ENCODE peak calls at places on chromosomes 4 and X, in four cellular contexts. S, B, N and L are unnamed samples.

GRCh38 chrX:141701081-141701480 is 2.5 kb upstream of the SPANXD start:
- DNase-seq in S (no peak), B (no peak), N (no peak), L (no peak)

GRCh38 chr4:167918077-167918476 is 174.3 kb upstream of the ANXA10 start:
- DNase-seq in S (no peak), B (no peak), N (no peak), L (no peak)

GRCh38 chr4:47061435-47061834 is 30.1 kb downstream of the GABRB1 start:
- DNase-seq in S (no peak), B (no peak), N (no peak), L (no peak)

GRCh38 chrX:22575161-22575845 is 302.6 kb downstream of the CBLL2 start:
- DNase-seq in S (no peak), B (no peak), N (no peak), L (no peak)

GRCh38 chr4:48692897-48693296 is 87.2 kb downstream of the FRYL start:
- DNase-seq in S (no peak), B (no peak), N (no peak), L (no peak)

GRCh38 chrX:3522016-3522690 is 175.7 kb upstream of the MXRA5 start:
- DNase-seq in S (no peak), B (no peak), N (no peak), L (no peak)

GRCh38 chr4:94523033-94523590 is 71.4 kb downstream of the PDLIM5 start:
- DNase-seq in S (no peak), B (no peak), N (no peak), L (no peak)

GRCh38 chr4:154586296-154587033 is 4.1 kb downstream of the FGA start:
- DNase-seq in S (peak), B (no peak), N (no peak), L (no peak)

GRCh38 chrX:16488959-16489358 is 161.0 kb upstream of the S100G start:
- DNase-seq in S (no peak), B (no peak), N (no peak), L (no peak)

GRCh38 chr4:153651041-153651960 is 32.8 kb upstream of the TLR2 start:
- DNase-seq in S (peak), B (no peak), N (no peak), L (no peak)

GRCh38 chrX:74325130-74326059 is 21.4 kb downstream of the ZCCHC13 start:
- DNase-seq in S (no peak), B (no peak), N (no peak), L (peak)

GRCh38 chrX:74419861-74420193 is 1.5 kb upstream of the SLC16A2 start:
- DNase-seq in S (peak), B (no peak), N (no peak), L (no peak)

GRCh38 chrX:15298201-15298600 is 17.2 kb downstream of the ASB11 start:
- DNase-seq in S (no peak), B (no peak), N (no peak), L (no peak)

GRCh38 chr4:123984881-123985280 is 588.3 kb downstream of the SPRY1 start:
- DNase-seq in S (no peak), B (no peak), N (no peak), L (no peak)

GRCh38 chr4:74855879-74856278 is 61.6 kb upstream of the BTC start:
- DNase-seq in S (no peak), B (no peak), N (no peak), L (no peak)

GRCh38 chrX:67922950-67923349 is 379.1 kb downstream of the AR start:
- DNase-seq in S (no peak), B (no peak), N (no peak), L (no peak)

GRCh38 chr4:75042601-75043208 is 109.8 kb downstream of the PARM1 start:
- DNase-seq in S (peak), B (no peak), N (no peak), L (no peak)

GRCh38 chr4:98996056-98996941 is 778 bp downstream of the METAP1 start:
- DNase-seq in S (peak), B (no peak), N (no peak), L (peak)

GRCh38 chr4:4271912-4272311 is 18.0 kb downstream of the LYAR start:
- DNase-seq in S (peak), B (no peak), N (no peak), L (peak)

DNA sequence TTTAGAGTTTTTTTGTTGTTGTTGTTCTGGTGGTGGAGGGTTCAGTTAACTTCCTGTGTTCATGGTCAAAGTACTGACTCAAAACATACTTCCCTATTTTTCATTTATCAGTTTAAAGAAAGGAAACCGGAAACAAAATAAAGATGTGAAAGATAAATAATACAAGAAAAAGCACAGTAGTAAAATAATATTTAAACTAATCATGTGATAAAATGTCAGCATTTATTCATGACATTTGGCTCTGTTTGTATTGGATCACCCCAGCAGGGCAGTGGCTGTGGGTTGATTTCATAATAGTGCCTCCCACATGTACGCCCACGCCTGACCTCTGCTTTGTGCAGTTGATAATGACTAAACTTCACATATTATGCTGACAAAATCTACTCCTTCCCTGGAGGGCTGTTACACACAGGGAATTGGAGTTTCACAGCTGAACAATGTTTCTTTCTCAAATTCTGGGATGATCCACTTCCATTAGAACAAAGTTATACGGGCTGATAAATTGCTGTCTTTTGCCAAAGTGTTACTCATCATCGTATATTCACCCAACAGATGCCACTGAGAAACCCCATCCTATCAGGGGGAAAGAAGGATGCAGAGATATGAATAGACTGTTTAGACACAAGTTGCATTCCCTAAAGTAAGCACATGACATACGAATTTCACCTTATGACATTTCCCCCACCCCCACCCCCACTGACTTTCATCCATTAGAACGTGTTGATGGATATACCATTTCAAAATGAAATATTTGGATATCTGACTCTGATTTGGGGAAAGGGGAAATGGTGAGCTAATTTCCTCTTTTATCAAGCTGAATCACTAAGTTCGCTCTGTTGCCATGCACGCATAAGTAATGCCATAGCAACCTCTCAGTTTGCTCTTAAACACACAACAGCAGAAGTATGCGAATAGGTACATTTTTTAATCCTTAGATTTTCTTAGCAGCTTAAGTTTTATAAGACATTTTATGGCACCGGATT is 48.4 kb downstream of the AMELX start:
- DNase-seq in S (peak), B (no peak), N (peak), L (peak)
- TF ChIP-seq POLR2A in S (no peak), B (no peak), N (no peak), L (no peak)

GRCh38 chr4:186158021-186158859 is 33.1 kb upstream of the CYP4V2 start:
- DNase-seq in S (no peak), B (no peak), N (no peak), L (no peak)

GRCh38 chr4:186166852-186167512 is 24.4 kb upstream of the CYP4V2 start:
- DNase-seq in S (no peak), B (no peak), N (no peak), L (no peak)

GRCh38 chr4:186159613-186160012 is 31.8 kb upstream of the CYP4V2 start:
- DNase-seq in S (no peak), B (no peak), N (no peak), L (no peak)

GRCh38 chr4:186158966-186159365 is 32.4 kb upstream of the CYP4V2 start:
- DNase-seq in S (no peak), B (no peak), N (no peak), L (no peak)

GRCh38 chr4:186161138-186161537 is 30.2 kb upstream of the CYP4V2 start:
- DNase-seq in S (no peak), B (no peak), N (no peak), L (no peak)
- TF ChIP-seq POLR2A in S (no peak), B (no peak), N (no peak), L (no peak)

DNA sequence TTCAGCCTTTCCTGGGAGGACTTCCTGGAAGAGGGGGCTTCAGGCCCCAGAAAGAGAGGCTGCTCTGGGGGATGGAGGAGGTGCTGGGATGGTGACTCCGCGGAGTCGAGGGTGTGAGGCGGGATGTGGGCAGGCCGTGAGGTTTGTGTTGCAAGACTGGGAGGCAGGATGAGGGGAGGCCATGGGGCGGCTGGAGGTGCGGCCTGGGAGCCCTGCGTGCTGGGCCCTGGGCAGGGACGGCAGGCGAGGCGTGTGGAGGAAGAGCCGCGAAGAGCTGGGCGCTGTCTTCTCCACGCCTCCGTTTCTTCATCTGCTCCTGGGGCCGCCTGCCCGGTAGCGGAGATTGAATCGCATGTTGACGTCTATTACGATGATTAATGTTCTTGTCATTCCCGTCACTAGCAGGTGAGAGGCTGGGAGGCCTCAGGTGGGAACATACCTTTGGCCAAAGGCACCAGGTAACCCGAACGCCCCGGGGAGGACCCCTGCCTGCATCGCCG is 854 bp upstream of the FGFRL1 start:
- DNase-seq in S (peak), B (no peak), N (peak), L (peak)
- TF ChIP-seq POLR2A in S (no peak), B (no peak), N (no peak), L (no peak)

GRCh38 chrX:154544885-154545284 is 1.8 kb downstream of the G6PD start:
- DNase-seq in S (no peak), B (no peak), N (no peak), L (no peak)

GRCh38 chrX:154542723-154543424 is 3.8 kb downstream of the G6PD start:
- DNase-seq in S (no peak), B (no peak), N (no peak), L (no peak)

GRCh38 chrX:154540897-154541535 is 5.6 kb downstream of the G6PD start:
- DNase-seq in S (no peak), B (no peak), N (no peak), L (no peak)

GRCh38 chrX:154541589-154541895 is 5.1 kb downstream of the G6PD start:
- DNase-seq in S (no peak), B (no peak), N (no peak), L (no peak)

GRCh38 chrX:154541896-154542722 is 4.5 kb downstream of the G6PD start:
- DNase-seq in S (peak), B (peak), N (peak), L (peak)
- TF ChIP-seq POLR2A in S (no peak), B (no peak), N (no peak), L (peak)

GRCh38 chr4:71487324-71487677 is 148.5 kb downstream of the SLC4A4 start:
- DNase-seq in S (no peak), B (no peak), N (no peak), L (no peak)

GRCh38 chr4:71486550-71487323 is 147.9 kb downstream of the SLC4A4 start:
- DNase-seq in S (no peak), B (no peak), N (no peak), L (no peak)
- TF ChIP-seq POLR2A in S (no peak), B (no peak), N (no peak), L (no peak)

DNA sequence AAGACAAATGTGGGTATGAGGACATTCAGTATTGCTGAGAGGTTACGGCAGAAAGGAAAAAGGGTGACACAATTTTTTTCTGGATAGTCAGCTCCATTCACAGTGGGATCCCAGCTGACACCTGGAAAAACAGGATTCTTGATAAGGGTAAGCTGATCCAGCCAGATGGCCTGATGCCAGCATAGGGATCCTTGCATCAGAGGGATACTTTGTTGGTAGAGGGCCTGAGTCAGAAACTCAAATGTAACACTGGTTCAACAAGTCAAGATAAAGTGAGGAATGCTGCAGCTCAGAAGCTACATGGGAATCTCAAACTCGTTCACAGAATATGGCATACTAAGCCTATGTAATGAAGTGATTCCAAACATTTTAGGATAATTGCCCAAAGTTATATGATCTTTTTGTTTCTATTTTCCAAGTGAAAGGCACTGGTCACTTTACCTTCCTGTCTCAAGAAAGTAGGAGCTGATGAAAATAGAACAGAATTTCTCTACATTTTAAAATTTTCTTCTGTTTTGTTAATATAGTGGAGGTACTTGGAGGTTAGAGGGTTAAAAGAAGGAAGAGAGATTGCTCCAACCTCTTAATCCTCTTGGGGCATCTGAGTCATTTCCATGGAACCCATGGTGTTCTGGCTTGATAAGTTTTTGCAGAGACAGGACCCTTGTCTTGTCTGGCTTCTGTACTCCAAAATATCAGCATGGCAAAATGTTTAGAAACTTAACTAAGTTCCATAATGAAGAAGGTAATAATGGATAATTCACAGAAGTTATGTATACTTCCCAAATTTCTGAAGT is 727.0 kb downstream of the C4orf33 start:
- DNase-seq in S (peak), B (no peak), N (no peak), L (no peak)
- TF ChIP-seq POLR2A in S (no peak), B (no peak), N (no peak), L (no peak)

GRCh38 chr4:39181905-39182638 is at the start of gene WDR19:
- DNase-seq in S (peak), B (peak), N (peak), L (peak)
- TF ChIP-seq POLR2A in S (no peak), B (no peak), N (peak), L (no peak)

DNA sequence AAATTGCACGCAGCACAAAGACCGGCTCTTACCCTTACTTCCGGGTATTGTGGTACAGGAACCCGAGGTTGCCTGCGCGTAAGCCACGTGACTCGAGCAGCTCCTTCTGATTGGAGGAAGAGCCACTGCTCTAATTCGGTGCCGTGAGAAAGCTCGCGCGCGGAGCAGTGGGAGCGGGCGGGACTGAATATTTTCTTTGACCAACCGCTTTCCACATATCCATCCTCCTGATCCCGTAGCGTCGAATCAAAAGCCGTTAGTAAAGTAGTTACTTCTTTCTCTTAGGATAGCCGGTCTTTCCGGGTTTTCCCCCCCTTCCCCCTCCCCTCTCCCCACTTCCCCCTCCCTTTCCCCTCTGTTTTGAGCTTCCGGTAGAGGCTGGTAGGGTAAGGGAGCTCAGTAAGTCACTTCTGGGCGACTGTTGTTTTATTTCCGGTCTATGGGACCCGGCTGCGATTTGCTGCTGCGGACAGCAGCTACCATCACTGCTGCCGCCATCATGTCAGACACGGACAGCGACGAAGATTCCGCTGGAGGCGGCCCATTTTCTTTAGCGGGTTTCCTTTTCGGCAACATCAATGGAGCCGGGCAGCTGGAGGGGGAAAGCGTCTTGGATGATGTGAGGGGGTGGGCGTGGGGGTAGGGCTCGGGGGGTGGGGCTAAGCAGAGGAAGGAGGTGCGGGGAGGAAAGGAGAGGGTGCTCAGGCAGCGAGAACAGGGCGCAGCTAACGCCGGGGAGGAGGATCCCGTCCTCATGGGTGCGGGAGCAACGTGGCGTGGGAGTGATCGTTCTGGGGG is at the start of gene TAF1:
- DNase-seq in S (peak), B (peak), N (peak), L (peak)
- TF ChIP-seq POLR2A in S (peak), B (peak), N (no peak), L (peak)

GRCh38 chr4:128287159-128287870 is at the start of gene PGRMC2:
- DNase-seq in S (no peak), B (no peak), N (no peak), L (peak)
- TF ChIP-seq POLR2A in S (peak), B (peak), N (peak), L (no peak)

GRCh38 chr4:38313999-38314561 is 349.9 kb upstream of the KLF3 start:
- DNase-seq in S (no peak), B (peak), N (no peak), L (peak)
- TF ChIP-seq POLR2A in S (no peak), B (no peak), N (no peak), L (no peak)